ENCODE peak calls at places on chromosomes 12 and 14, in six cellular contexts. U is SK-N-SH, X is HepG2, R is GM12878, D is K562, H is H1. O is an unnamed sample.

GRCh38 chr12:48795550-48796455 is 6.9 kb upstream of the ADCY6 start:
- DNase-seq in U (peak), X (peak), R (peak), D (peak), H (no peak), O (peak)

GRCh38 chr12:66365718-66366485 is 63.6 kb downstream of the HELB start:
- DNase-seq in U (no peak), X (no peak), R (no peak), D (no peak), H (no peak), O (no peak)

GRCh38 chr12:52552055-52552454 is 890 bp downstream of the KRT71 start:
- DNase-seq in U (no peak), X (no peak), R (no peak), D (no peak), H (no peak), O (no peak)

GRCh38 chr14:54594531-54594930 is 27.6 kb downstream of the SAMD4A start:
- DNase-seq in U (no peak), X (no peak), R (no peak), D (no peak), H (no peak), O (no peak)

GRCh38 chr12:121318121-121318520 is 21.6 kb upstream of the CAMKK2 start:
- DNase-seq in U (no peak), X (no peak), R (no peak), D (no peak), H (no peak), O (no peak)

GRCh38 chr12:32198555-32198954 is 91.9 kb downstream of the BICD1 start:
- DNase-seq in U (no peak), X (no peak), R (no peak), D (no peak), H (no peak), O (no peak)

GRCh38 chr12:94240171-94240570 is 91.8 kb downstream of the PLXNC1 start:
- DNase-seq in U (no peak), X (no peak), R (peak), D (no peak), H (no peak), O (no peak)

GRCh38 chr12:93113317-93114006 is 184.4 kb upstream of the EEA1 start:
- DNase-seq in U (no peak), X (no peak), R (no peak), D (no peak), H (no peak), O (no peak)

GRCh38 chr12:6262635-6263034 is 47.8 kb upstream of the PLEKHG6 start:
- DNase-seq in U (no peak), X (no peak), R (no peak), D (no peak), H (no peak), O (no peak)

GRCh38 chr12:104722541-104723534 is 235.3 kb downstream of the SLC41A2 start:
- DNase-seq in U (peak), X (no peak), R (no peak), D (peak), H (no peak), O (no peak)

GRCh38 chr12:13592063-13592942 is 389.1 kb downstream of the GRIN2B start:
- DNase-seq in U (no peak), X (no peak), R (peak), D (no peak), H (no peak), O (no peak)

GRCh38 chr12:94172031-94172430 is 23.7 kb downstream of the PLXNC1 start:
- DNase-seq in U (no peak), X (peak), R (no peak), D (peak), H (no peak), O (peak)

GRCh38 chr14:97198813-97199212 is 401.6 kb downstream of the VRK1 start:
- DNase-seq in U (no peak), X (no peak), R (no peak), D (peak), H (no peak), O (no peak)

GRCh38 chr12:94100990-94101901 is 47.1 kb upstream of the PLXNC1 start:
- DNase-seq in U (peak), X (peak), R (no peak), D (peak), H (peak), O (peak)

GRCh38 chr14:96592591-96593388 is 90.6 kb downstream of the PAPOLA start:
- DNase-seq in U (peak), X (peak), R (no peak), D (peak), H (peak), O (peak)

GRCh38 chr12:116591608-116592115 is 32.5 kb downstream of the MAP1LC3B2 start:
- DNase-seq in U (no peak), X (no peak), R (no peak), D (no peak), H (no peak), O (no peak)

GRCh38 chr14:73027546-73027945 is 640 bp upstream of the ZFYVE1 start:
- DNase-seq in U (no peak), X (no peak), R (no peak), D (no peak), H (no peak), O (no peak)

GRCh38 chr14:103711516-103712431 is 3.5 kb downstream of the XRCC3 start:
- DNase-seq in U (no peak), X (no peak), R (no peak), D (no peak), H (no peak), O (no peak)

GRCh38 chr12:92899388-92900001 is 29.6 kb downstream of the EEA1 start:
- DNase-seq in U (peak), X (peak), R (no peak), D (no peak), H (peak), O (no peak)

GRCh38 chr12:52730383-52730782 is 27.1 kb upstream of the KRT77 start:
- DNase-seq in U (no peak), X (no peak), R (no peak), D (no peak), H (no peak), O (no peak)

GRCh38 chr14:90193925-90194324 is 62.4 kb upstream of the PSMC1 start:
- DNase-seq in U (peak), X (peak), R (no peak), D (no peak), H (no peak), O (peak)

GRCh38 chr14:49940805-49941421 is 48.0 kb downstream of the ARF6 start:
- DNase-seq in U (no peak), X (no peak), R (no peak), D (no peak), H (no peak), O (no peak)

GRCh38 chr12:24278832-24279231 is 329.4 kb upstream of the SOX5 start:
- DNase-seq in U (no peak), X (no peak), R (no peak), D (no peak), H (no peak), O (no peak)
- TF ChIP-seq GABPA in U (no peak), X (no peak), R (no peak), D (no peak), H (no peak), O (no peak)

GRCh38 chr14:23110579-23111375 is 6.0 kb upstream of the CIROP start:
- DNase-seq in U (no peak), X (no peak), R (no peak), D (no peak), H (no peak), O (peak)
- H3K27ac ChIP-seq in U (no peak), X (no peak), R (no peak), D (no peak), H (no peak), O (peak)

DNA sequence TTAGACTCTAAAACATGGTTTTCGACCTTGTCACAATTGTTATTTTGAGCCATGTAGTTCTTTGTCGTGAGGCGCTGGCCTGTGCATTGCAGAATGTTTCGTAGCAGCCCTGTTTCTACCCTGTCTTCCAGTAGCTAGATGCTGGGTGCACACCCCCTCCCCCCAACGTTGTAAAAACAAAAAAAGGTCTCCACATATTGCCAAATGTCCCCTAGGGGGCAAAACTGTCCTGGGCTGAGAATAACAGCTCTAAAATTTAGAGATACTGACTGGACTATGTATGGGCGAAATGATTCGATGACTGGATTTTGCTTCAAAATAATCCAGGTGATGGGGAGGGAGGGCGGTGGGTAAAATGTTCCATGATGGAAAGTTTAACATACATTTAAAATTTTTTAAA is 126.1 kb upstream of the FUT8 start:
- DNase-seq in U (peak), X (peak), R (no peak), D (peak), H (no peak), O (no peak)
- TF ChIP-seq GABPA in U (no peak), X (no peak), R (no peak), D (no peak), H (no peak), O (no peak)

GRCh38 chr12:124637163-124637562 is 69.8 kb upstream of the NCOR2 start:
- DNase-seq in U (no peak), X (no peak), R (no peak), D (no peak), H (no peak), O (no peak)

GRCh38 chr12:124637586-124637985 is 70.2 kb upstream of the NCOR2 start:
- DNase-seq in U (no peak), X (no peak), R (no peak), D (no peak), H (no peak), O (no peak)

GRCh38 chr12:124633954-124634352 is 66.5 kb upstream of the NCOR2 start:
- DNase-seq in U (no peak), X (no peak), R (no peak), D (no peak), H (no peak), O (no peak)

GRCh38 chr12:124635316-124635715 is 67.9 kb upstream of the NCOR2 start:
- DNase-seq in U (no peak), X (no peak), R (no peak), D (no peak), H (no peak), O (no peak)

DNA sequence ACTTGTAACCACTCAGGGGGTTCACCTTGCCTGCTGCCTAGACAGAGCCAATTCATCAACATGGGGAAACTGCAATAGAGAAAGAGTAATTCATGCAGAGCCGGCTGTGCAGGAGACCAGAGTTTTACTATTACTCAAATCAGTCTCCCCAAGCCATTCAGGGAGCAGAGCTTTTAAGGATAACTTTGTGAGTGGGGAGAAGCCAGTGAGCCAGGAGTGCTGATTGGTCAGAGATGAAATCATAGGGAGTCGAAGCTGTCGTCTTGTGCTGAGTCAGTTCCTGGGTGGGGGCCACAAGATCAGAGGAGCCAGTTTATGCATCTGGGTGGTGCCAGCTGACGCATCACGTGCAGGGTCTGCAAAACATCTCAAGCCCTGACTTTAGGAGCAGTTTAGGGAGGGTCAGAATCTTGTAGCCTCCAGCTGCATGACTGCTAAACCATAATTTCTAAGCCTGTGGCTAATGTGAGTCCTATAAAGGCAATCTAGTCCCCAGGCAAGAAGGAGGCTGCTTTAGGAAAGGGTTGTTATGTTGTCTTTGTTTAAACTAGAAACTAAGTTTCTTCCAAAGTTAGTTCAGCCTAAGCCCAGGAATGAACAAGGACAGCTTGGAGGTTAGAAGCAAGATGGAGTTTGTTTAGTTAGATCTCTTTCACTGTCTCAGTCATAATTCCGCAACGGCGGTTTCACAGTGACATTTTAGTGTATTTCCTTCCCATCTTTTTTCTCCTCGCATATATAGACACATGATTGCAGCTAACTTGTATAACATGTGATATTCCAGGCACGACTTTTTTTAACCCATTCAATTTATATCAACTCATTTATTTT is 68.9 kb upstream of the NCOR2 start:
- DNase-seq in U (no peak), X (no peak), R (peak), D (peak), H (no peak), O (peak)
- H3K27ac ChIP-seq in U (no peak), X (no peak), R (no peak), D (peak), H (no peak), O (no peak)

DNA sequence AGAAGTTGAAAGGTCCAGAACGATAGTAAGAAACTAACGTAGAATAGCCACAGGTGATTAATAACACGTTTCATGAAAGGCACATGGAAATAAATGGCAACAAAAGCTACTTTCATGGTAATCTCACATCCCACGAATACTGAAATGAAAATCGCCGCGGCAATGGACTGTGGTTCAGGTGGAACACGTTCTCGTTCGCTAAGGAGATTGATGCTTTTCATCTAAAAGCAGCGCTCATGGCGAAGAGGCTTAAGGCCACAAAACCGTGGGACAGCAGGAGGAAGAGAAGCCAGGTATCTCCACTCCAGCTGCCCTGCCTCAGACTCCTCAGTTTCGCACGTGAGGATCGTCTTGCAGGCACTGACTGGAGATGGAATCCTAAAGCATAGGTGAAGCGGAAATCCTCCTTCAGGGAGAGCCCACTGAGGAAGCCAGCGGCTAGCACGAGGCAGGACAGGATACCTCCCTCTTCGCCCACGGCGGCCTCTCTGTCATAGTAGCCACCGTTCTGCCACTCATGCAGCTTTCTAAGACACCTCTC is 696 bp upstream of the GPHN start:
- DNase-seq in U (no peak), X (no peak), R (no peak), D (no peak), H (no peak), O (no peak)
- TF ChIP-seq GABPA in U (no peak), X (no peak), R (no peak), D (no peak), H (no peak), O (no peak)

GRCh38 chr12:88958961-88959360 is 378.7 kb upstream of the KITLG start:
- DNase-seq in U (no peak), X (no peak), R (no peak), D (no peak), H (no peak), O (no peak)
- H3K27ac ChIP-seq in U (no peak), X (no peak), R (no peak), D (no peak), H (no peak), O (no peak)

DNA sequence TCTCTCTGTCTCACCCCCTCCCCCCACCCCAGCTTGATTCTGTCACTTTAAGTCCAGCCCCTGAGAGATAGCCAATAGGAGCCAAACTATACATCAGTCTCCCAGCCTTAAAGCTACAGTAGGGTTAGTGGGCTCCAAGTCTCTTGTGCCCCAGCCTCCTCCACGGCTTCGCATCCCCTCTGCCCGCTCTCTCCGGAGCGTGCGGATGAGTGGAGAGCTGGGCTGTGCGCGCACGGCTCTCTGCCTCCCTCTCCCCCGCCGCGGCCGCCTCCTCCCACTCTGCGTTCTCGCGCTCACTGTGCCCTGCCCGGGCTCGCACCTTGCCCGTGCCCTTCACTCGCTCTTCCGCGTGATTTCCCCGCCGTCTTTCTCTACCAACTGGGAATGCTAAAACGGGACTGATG is at the start of gene ESRRB:
- DNase-seq in U (peak), X (no peak), R (no peak), D (no peak), H (peak), O (no peak)
- TF ChIP-seq GABPA in U (no peak), X (no peak), R (no peak), D (no peak), H (no peak), O (no peak)